ENCODE peak calls at places on chromosomes 5 and 9, in seven cellular contexts. J is upper lobe of left lung, P is IMR-90, Z is neural progenitor cell, O is tibial nerve, F is Peyer's patch, S is pancreas. R is an unnamed sample.

GRCh38 chr9:33260372-33260771 is 4.1 kb downstream of the BAG1 start:
- DNase-seq in J (no peak), P (no peak), Z (no peak), O (no peak), F (no peak), S (no peak), R (no peak)

GRCh38 chr9:129280236-129281231 is 102.5 kb upstream of the IER5L start:
- DNase-seq in J (no peak), P (no peak), Z (no peak), O (no peak), F (peak), S (no peak), R (no peak)

GRCh38 chr5:54551292-54551691 is 33.7 kb downstream of the SNX18 start:
- DNase-seq in J (no peak), P (no peak), Z (no peak), O (no peak), F (no peak), S (no peak), R (no peak)

GRCh38 chr9:119375892-119376291 is 6.7 kb upstream of the BRINP1 start:
- DNase-seq in J (no peak), P (no peak), Z (peak), O (no peak), F (peak), S (no peak), R (peak)

GRCh38 chr5:10297646-10298204 is 10.0 kb downstream of the CMBL start:
- DNase-seq in J (no peak), P (no peak), Z (no peak), O (no peak), F (no peak), S (no peak), R (no peak)

GRCh38 chr5:149581192-149581861 is at the start of gene ARHGEF37:
- DNase-seq in J (peak), P (no peak), Z (peak), O (peak), F (peak), S (peak), R (peak)

GRCh38 chr5:137791803-137792202 is 37.6 kb upstream of the HNRNPA0 start:
- DNase-seq in J (no peak), P (no peak), Z (no peak), O (no peak), F (no peak), S (no peak), R (no peak)

GRCh38 chr9:32486839-32487562 is 39.0 kb downstream of the RIGI start:
- DNase-seq in J (no peak), P (peak), Z (no peak), O (no peak), F (no peak), S (no peak), R (peak)

GRCh38 chr9:116152941-116153764 is 438 bp upstream of the PAPPA start:
- DNase-seq in J (no peak), P (peak), Z (peak), O (no peak), F (no peak), S (no peak), R (peak)
- H3K4me3 ChIP-seq in J (no peak), P (peak), Z (peak), O (peak), F (no peak), S (no peak), R (peak)

GRCh38 chr9:37405764-37406380 is 16.6 kb upstream of the GRHPR start:
- DNase-seq in J (no peak), P (no peak), Z (no peak), O (no peak), F (no peak), S (no peak), R (peak)

GRCh38 chr9:37408933-37409710 is 13.4 kb upstream of the GRHPR start:
- DNase-seq in J (no peak), P (no peak), Z (no peak), O (no peak), F (peak), S (no peak), R (no peak)

GRCh38 chr9:37406603-37407401 is 15.7 kb upstream of the GRHPR start:
- DNase-seq in J (no peak), P (no peak), Z (no peak), O (no peak), F (no peak), S (peak), R (no peak)

GRCh38 chr9:37405350-37405749 is 17.1 kb upstream of the GRHPR start:
- DNase-seq in J (no peak), P (no peak), Z (no peak), O (no peak), F (no peak), S (no peak), R (no peak)

DNA sequence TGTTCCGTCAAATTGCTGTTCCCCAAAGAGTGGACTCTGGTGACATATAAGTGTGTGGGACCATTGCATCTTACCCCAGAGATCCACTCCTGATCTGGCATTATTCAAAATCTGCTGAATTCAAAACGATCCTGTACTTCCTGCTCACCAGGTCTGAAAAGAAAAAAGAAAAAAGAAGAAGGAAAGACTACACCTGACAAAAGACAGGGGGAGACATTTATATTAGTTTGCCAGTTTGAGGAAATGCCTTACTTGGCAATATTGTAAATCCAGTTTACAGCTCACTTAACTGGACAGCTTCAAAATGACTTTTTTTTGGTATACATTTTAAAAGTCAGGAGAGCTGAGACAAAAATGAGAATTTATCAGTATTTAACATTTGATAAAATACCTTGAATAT is 15.0 kb upstream of the GRHPR start:
- DNase-seq in J (no peak), P (no peak), Z (no peak), O (no peak), F (no peak), S (no peak), R (no peak)
- TF ChIP-seq CTCF in J (no peak), P (peak), Z (peak), O (no peak), F (peak), S (no peak), R (no peak)

GRCh38 chr9:684055-684949 is 157.2 kb upstream of the DMRT1 start:
- DNase-seq in J (no peak), P (peak), Z (peak), O (no peak), F (no peak), S (no peak), R (peak)

GRCh38 chr9:680106-680505 is 161.4 kb upstream of the DMRT1 start:
- DNase-seq in J (no peak), P (no peak), Z (no peak), O (no peak), F (no peak), S (no peak), R (no peak)

GRCh38 chr9:683509-684021 is 157.9 kb upstream of the DMRT1 start:
- DNase-seq in J (no peak), P (no peak), Z (no peak), O (no peak), F (no peak), S (no peak), R (no peak)

GRCh38 chr9:684950-685340 is 156.6 kb upstream of the DMRT1 start:
- DNase-seq in J (no peak), P (peak), Z (no peak), O (no peak), F (no peak), S (no peak), R (peak)

GRCh38 chr9:682633-683508 is 158.6 kb upstream of the DMRT1 start:
- DNase-seq in J (peak), P (peak), Z (peak), O (no peak), F (peak), S (peak), R (peak)
- H3K4me3 ChIP-seq in J (no peak), P (no peak), Z (no peak), O (no peak), F (peak), S (no peak), R (no peak)

DNA sequence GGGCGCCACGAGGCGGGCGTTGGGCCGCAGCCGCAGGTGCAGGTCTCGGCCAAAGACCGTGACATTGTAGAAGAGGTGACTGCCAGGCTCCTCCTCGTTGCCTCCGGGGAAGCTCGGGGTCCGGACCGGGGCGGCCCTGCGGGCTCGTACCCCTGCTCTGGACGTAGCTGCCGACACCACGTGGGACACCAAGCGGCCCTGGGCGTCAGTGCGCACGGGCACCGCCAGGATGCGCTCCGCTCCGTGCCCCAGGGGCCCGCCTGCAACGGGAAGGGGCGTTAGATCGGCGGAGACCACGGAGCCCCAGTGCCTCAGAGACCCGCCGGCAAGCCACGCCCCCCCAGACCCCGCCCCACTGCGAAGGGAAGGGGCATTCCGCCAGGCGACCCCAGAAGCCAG is 1.4 kb downstream of the ADAMTS2 start:
- DNase-seq in J (no peak), P (peak), Z (peak), O (no peak), F (no peak), S (no peak), R (peak)
- TF ChIP-seq CTCF in J (peak), P (peak), Z (peak), O (peak), F (peak), S (no peak), R (peak)

GRCh38 chr9:12815895-12816294 is 41.1 kb downstream of the LURAP1L start:
- DNase-seq in J (no peak), P (peak), Z (no peak), O (no peak), F (no peak), S (no peak), R (peak)

GRCh38 chr9:12813533-12813932 is 38.7 kb downstream of the LURAP1L start:
- DNase-seq in J (no peak), P (no peak), Z (no peak), O (no peak), F (no peak), S (no peak), R (no peak)

GRCh38 chr9:12812710-12813109 is 37.9 kb downstream of the LURAP1L start:
- DNase-seq in J (no peak), P (no peak), Z (no peak), O (no peak), F (no peak), S (no peak), R (no peak)

GRCh38 chr9:12814877-12815237 is 40.0 kb downstream of the LURAP1L start:
- DNase-seq in J (no peak), P (no peak), Z (no peak), O (no peak), F (no peak), S (no peak), R (no peak)

GRCh38 chr9:12813960-12814876 is 39.4 kb downstream of the LURAP1L start:
- DNase-seq in J (peak), P (peak), Z (no peak), O (peak), F (peak), S (peak), R (peak)
- H3K4me3 ChIP-seq in J (no peak), P (peak), Z (no peak), O (no peak), F (peak), S (no peak), R (no peak)

GRCh38 chr5:15463231-15463630 is 36.7 kb upstream of the FBXL7 start:
- DNase-seq in J (no peak), P (peak), Z (peak), O (no peak), F (no peak), S (no peak), R (peak)
- TF ChIP-seq CTCF in J (no peak), P (peak), Z (peak), O (no peak), F (peak), S (no peak), R (peak)

GRCh38 chr9:122346478-122347347 is 24.1 kb upstream of the PTGS1 start:
- DNase-seq in J (peak), P (no peak), Z (peak), O (no peak), F (peak), S (peak), R (no peak)
- H3K4me3 ChIP-seq in J (no peak), P (peak), Z (peak), O (peak), F (peak), S (peak), R (peak)

GRCh38 chr5:35417040-35417439 is 186.8 kb upstream of the PRLR start:
- DNase-seq in J (no peak), P (no peak), Z (no peak), O (no peak), F (no peak), S (no peak), R (no peak)

GRCh38 chr5:35409361-35409760 is 179.1 kb upstream of the PRLR start:
- DNase-seq in J (no peak), P (no peak), Z (no peak), O (no peak), F (no peak), S (no peak), R (no peak)

GRCh38 chr5:35416217-35416988 is 186.1 kb upstream of the PRLR start:
- DNase-seq in J (no peak), P (no peak), Z (no peak), O (no peak), F (no peak), S (no peak), R (no peak)

GRCh38 chr5:35420200-35420599 is 189.9 kb upstream of the PRLR start:
- DNase-seq in J (no peak), P (no peak), Z (no peak), O (no peak), F (no peak), S (no peak), R (no peak)

GRCh38 chr5:35415305-35415704 is 185.0 kb upstream of the PRLR start:
- DNase-seq in J (no peak), P (no peak), Z (no peak), O (no peak), F (no peak), S (no peak), R (no peak)
- TF ChIP-seq CTCF in J (no peak), P (no peak), Z (no peak), O (no peak), F (no peak), S (no peak), R (no peak)